ENCODE peak calls at places on chromosome 5, in four cellular contexts. Q, X, T and G are unnamed samples.

GRCh38 chr5:171484460-171484899 is 65.0 kb downstream of the FGF18 start:
- DNase-seq in Q (peak), X (peak), T (no peak), G (no peak)

GRCh38 chr5:140025736-140026135 is 17.4 kb downstream of the NRG2 start:
- DNase-seq in Q (no peak), X (no peak), T (no peak), G (no peak)

GRCh38 chr5:176535101-176535654 is 2.0 kb downstream of the RNF44 start:
- DNase-seq in Q (no peak), X (no peak), T (no peak), G (no peak)

GRCh38 chr5:40503438-40503837 is 176.3 kb upstream of the PTGER4 start:
- DNase-seq in Q (no peak), X (peak), T (no peak), G (no peak)

GRCh38 chr5:181160144-181160754 is 12.9 kb downstream of the OR2V2 start:
- DNase-seq in Q (peak), X (peak), T (no peak), G (no peak)

GRCh38 chr5:29077451-29077850 is 2039.1 kb upstream of the CDH9 start:
- DNase-seq in Q (no peak), X (no peak), T (no peak), G (no peak)

GRCh38 chr5:175479125-175479881 is 943 bp downstream of the SFXN1 start:
- DNase-seq in Q (no peak), X (no peak), T (no peak), G (no peak)

GRCh38 chr5:93585753-93586385 is 2.8 kb downstream of the NR2F1 start:
- DNase-seq in Q (no peak), X (peak), T (no peak), G (no peak)

GRCh38 chr5:119417891-119418781 is 34.2 kb upstream of the HSD17B4 start:
- DNase-seq in Q (peak), X (peak), T (no peak), G (peak)

GRCh38 chr5:6731465-6732237 is 18.4 kb downstream of the TENT4A start:
- DNase-seq in Q (peak), X (peak), T (no peak), G (no peak)

GRCh38 chr5:180461303-180461702 is 32.9 kb upstream of the CNOT6 start:
- DNase-seq in Q (no peak), X (no peak), T (no peak), G (no peak)

GRCh38 chr5:131303537-131303936 is 39.7 kb downstream of the CDC42SE2 start:
- DNase-seq in Q (peak), X (peak), T (no peak), G (no peak)

GRCh38 chr5:83167506-83167905 is 90.2 kb downstream of the XRCC4 start:
- DNase-seq in Q (no peak), X (no peak), T (no peak), G (no peak)

GRCh38 chr5:177465044-177465443 is 8.4 kb downstream of the DBN1 start:
- DNase-seq in Q (no peak), X (no peak), T (no peak), G (no peak)

GRCh38 chr5:178247481-178248456 is 15.2 kb upstream of the PHYKPL start:
- DNase-seq in Q (no peak), X (no peak), T (no peak), G (no peak)

GRCh38 chr5:10607023-10607665 is 43.3 kb downstream of the ANKRD33B start:
- DNase-seq in Q (peak), X (peak), T (peak), G (no peak)

GRCh38 chr5:168612123-168612522 is 33.0 kb upstream of the PANK3 start:
- DNase-seq in Q (no peak), X (peak), T (no peak), G (no peak)

GRCh38 chr5:150498501-150498900 is 9.4 kb upstream of the NDST1 start:
- DNase-seq in Q (no peak), X (no peak), T (no peak), G (no peak)

GRCh38 chr5:81750308-81751008 is 439 bp downstream of the SSBP2 start:
- DNase-seq in Q (no peak), X (no peak), T (no peak), G (no peak)

GRCh38 chr5:174903333-174903732 is 179.0 kb downstream of the MSX2 start:
- DNase-seq in Q (no peak), X (no peak), T (no peak), G (no peak)

GRCh38 chr5:74648835-74649286 is 8.3 kb upstream of the ENC1 start:
- DNase-seq in Q (peak), X (peak), T (no peak), G (peak)

GRCh38 chr5:140298183-140298601 is 4.7 kb downstream of the PFDN1 start:
- DNase-seq in Q (peak), X (peak), T (no peak), G (no peak)

GRCh38 chr5:124948062-124948753 is 201.8 kb upstream of the ZNF608 start:
- DNase-seq in Q (peak), X (peak), T (no peak), G (no peak)

GRCh38 chr5:4700082-4700481 is 440.0 kb upstream of the ADAMTS16 start:
- DNase-seq in Q (no peak), X (peak), T (no peak), G (no peak)

GRCh38 chr5:21823076-21823574 is 1030.0 kb downstream of the CDH12 start:
- DNase-seq in Q (no peak), X (peak), T (no peak), G (no peak)

GRCh38 chr5:146048994-146049703 is 56.2 kb downstream of the PLAC8L1 start:
- DNase-seq in Q (peak), X (peak), T (no peak), G (peak)

GRCh38 chr5:45796959-45797553 is 100.9 kb upstream of the HCN1 start:
- DNase-seq in Q (no peak), X (no peak), T (no peak), G (no peak)

GRCh38 chr5:138668981-138669380 is 84.2 kb upstream of the CTNNA1 start:
- DNase-seq in Q (no peak), X (peak), T (no peak), G (no peak)

GRCh38 chr5:134920848-134921575 is 16.1 kb downstream of the PCBD2 start:
- DNase-seq in Q (no peak), X (no peak), T (no peak), G (no peak)

GRCh38 chr5:64532212-64532611 is 26.4 kb downstream of the RGS7BP start:
- DNase-seq in Q (no peak), X (no peak), T (no peak), G (no peak)

GRCh38 chr5:73442152-73442860 is 6.3 kb downstream of the FOXD1 start:
- DNase-seq in Q (no peak), X (no peak), T (no peak), G (no peak)

GRCh38 chr5:150441813-150442698 is 7.5 kb downstream of the RPS14 start:
- DNase-seq in Q (peak), X (no peak), T (no peak), G (no peak)

GRCh38 chr5:82593481-82593880 is 315.3 kb upstream of the RPS23 start:
- DNase-seq in Q (peak), X (peak), T (no peak), G (no peak)

GRCh38 chr5:87210743-87211142 is 56.9 kb upstream of the RASA1 start:
- DNase-seq in Q (no peak), X (no peak), T (no peak), G (no peak)

GRCh38 chr5:82314964-82315728 is 37.0 kb upstream of the RPS23 start:
- DNase-seq in Q (peak), X (peak), T (no peak), G (no peak)

GRCh38 chr5:169914766-169915165 is 65.5 kb downstream of the INSYN2B start:
- DNase-seq in Q (peak), X (peak), T (no peak), G (no peak)

GRCh38 chr5:96624631-96625030 is 37.5 kb upstream of the CAST start:
- DNase-seq in Q (no peak), X (no peak), T (no peak), G (no peak)

GRCh38 chr5:133892306-133892705 is 76.1 kb downstream of the C5orf15 start:
- DNase-seq in Q (no peak), X (no peak), T (no peak), G (no peak)

GRCh38 chr5:1748845-1749244 is 50.8 kb downstream of the MRPL36 start:
- DNase-seq in Q (no peak), X (no peak), T (no peak), G (no peak)
- TF ChIP-seq CTCF in Q (no peak), X (no peak), T (no peak), G (no peak)

DNA sequence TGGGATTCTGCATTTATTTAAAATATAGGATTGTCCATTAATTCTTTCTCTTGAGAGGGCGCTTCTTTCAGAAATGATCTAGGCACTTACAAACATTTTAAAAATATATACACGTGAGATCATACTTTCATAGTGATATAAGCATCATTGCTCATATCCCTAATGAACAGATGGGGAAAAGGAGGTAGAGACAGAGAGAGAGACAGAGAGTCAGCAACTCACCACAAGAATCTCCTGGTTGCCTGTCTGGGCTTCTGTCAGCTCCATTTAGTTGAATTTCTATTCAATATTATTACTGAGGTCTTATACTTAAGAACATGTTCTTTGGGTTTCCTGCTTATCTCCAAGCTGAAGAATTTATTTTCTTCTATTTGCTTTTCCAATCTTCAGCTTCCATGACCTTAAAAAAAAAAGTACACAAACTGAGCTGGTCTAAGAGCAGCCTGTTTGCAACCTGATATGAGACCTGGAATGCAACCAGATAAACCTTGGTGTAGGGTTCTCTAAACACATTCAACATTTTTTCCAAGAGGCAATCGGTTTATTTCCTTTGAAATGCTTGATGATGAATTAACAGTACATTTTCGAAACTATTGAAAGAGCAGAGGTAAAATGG is 51.6 kb upstream of the LIFR start:
- DNase-seq in Q (peak), X (peak), T (no peak), G (no peak)
- H3K4me3 ChIP-seq in Q (no peak), X (no peak), T (no peak), G (no peak)

DNA sequence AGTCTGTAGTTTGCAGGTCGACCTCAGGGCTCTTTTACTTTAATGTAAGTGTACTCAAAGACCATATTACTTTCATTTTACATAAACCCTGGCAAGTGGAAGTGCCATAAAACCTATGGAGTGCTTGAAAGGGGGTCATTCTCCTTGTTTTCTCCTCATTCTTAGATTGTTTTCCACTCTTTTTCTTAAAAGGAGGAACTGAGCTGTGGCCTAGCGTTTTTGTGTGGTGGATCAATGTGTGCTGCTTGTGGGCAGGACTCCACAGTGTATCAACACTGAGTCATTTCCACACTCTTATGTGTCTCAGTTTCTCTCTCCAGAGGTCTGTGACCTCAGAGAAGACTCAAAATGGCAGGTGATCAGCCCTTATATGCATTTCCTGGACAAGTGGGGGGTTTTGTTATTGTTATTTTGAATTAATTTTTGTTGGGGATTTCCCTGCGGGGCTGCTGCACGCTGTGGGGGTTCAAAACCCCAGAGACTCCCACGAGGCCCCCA is 516.1 kb upstream of the CDH10 start:
- DNase-seq in Q (no peak), X (no peak), T (no peak), G (no peak)
- TF ChIP-seq CTCF in Q (no peak), X (no peak), T (no peak), G (no peak)

DNA sequence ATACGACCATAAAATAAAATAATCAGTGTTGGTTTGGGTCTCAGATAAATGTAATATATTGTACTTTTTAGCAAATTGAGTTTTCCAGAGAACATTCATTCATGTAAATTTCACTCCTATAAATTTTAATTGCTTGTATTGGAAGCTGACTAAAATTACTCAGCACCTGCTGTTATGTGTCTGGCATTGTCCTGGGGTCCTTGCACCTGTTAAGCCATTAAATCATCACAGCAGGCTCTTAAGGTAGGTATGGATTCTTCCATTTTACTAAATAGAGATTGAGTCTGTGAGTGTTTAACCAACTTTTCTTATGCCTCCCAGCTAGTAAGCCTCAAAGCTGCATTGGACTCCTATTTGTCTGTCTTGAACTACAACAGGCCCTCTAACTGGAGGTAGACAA is 78.8 kb downstream of the PARP8 start:
- DNase-seq in Q (no peak), X (no peak), T (no peak), G (no peak)
- H3K4me3 ChIP-seq in Q (no peak), X (no peak), T (peak), G (no peak)

GRCh38 chr5:61970218-61970617 is 335.8 kb upstream of the KIF2A start:
- DNase-seq in Q (no peak), X (no peak), T (no peak), G (no peak)
- TF ChIP-seq CTCF in Q (no peak), X (no peak), T (no peak), G (no peak)

GRCh38 chr5:159084053-159084452 is 15.7 kb downstream of the EBF1 start:
- DNase-seq in Q (no peak), X (no peak), T (no peak), G (no peak)

GRCh38 chr5:159083532-159083931 is 16.2 kb downstream of the EBF1 start:
- DNase-seq in Q (no peak), X (no peak), T (no peak), G (no peak)

GRCh38 chr5:159088371-159088770 is 11.3 kb downstream of the EBF1 start:
- DNase-seq in Q (no peak), X (no peak), T (no peak), G (no peak)

GRCh38 chr5:159082491-159082890 is 17.2 kb downstream of the EBF1 start:
- DNase-seq in Q (no peak), X (no peak), T (no peak), G (no peak)
- H3K4me3 ChIP-seq in Q (no peak), X (no peak), T (no peak), G (no peak)